ENCODE peak calls at places on chromosomes 4 and X, in six cellular contexts. One of them, this sample, is unnamed.

GRCh38 chr4:48340276-48340904 is 939 bp upstream of the SLAIN2 start:
- DNase-seq in upper lobe of left lung: no peak
- DNase-seq in gastrocnemius medialis: no peak
- DNase-seq in ovary: no peak
- DNase-seq in HepG2: no peak
- DNase-seq in A549: no peak
- DNase-seq in this sample: no peak

GRCh38 chrX:40175416-40176255 is 77.9 kb upstream of the BCOR start:
- DNase-seq in upper lobe of left lung: peak; percentile 75
- DNase-seq in gastrocnemius medialis: peak; percentile 50
- DNase-seq in ovary: peak; percentile 76
- DNase-seq in HepG2: peak; percentile 47
- DNase-seq in A549: peak; percentile 60
- DNase-seq in this sample: no peak

GRCh38 chrX:110180928-110181310 is 137.0 kb downstream of the AMMECR1 start:
- DNase-seq in upper lobe of left lung: no peak
- DNase-seq in gastrocnemius medialis: no peak
- DNase-seq in ovary: no peak
- DNase-seq in HepG2: no peak
- DNase-seq in A549: peak; percentile 57
- DNase-seq in this sample: no peak

GRCh38 chrX:76428243-76429130 is 977 bp downstream of the MAGEE1 start:
- DNase-seq in upper lobe of left lung: no peak
- DNase-seq in gastrocnemius medialis: peak; percentile 9
- DNase-seq in ovary: peak; percentile 21
- DNase-seq in HepG2: no peak
- DNase-seq in A549: no peak
- DNase-seq in this sample: no peak

GRCh38 chrX:134526399-134526798 is 66.4 kb downstream of the HPRT1 start:
- DNase-seq in upper lobe of left lung: no peak
- DNase-seq in gastrocnemius medialis: no peak
- DNase-seq in ovary: no peak
- DNase-seq in HepG2: no peak
- DNase-seq in A549: no peak
- DNase-seq in this sample: no peak

GRCh38 chrX:3262906-3263305 is 83.5 kb downstream of the MXRA5 start:
- DNase-seq in upper lobe of left lung: no peak
- DNase-seq in gastrocnemius medialis: no peak
- DNase-seq in ovary: no peak
- DNase-seq in HepG2: peak; percentile 6
- DNase-seq in A549: peak; percentile 32
- DNase-seq in this sample: no peak

GRCh38 chr4:52704133-52704532 is 45.0 kb upstream of the USP46 start:
- DNase-seq in upper lobe of left lung: no peak
- DNase-seq in gastrocnemius medialis: no peak
- DNase-seq in ovary: no peak
- DNase-seq in HepG2: no peak
- DNase-seq in A549: no peak
- DNase-seq in this sample: no peak

GRCh38 chr4:88830576-88830975 is 132.9 kb upstream of the NAP1L5 start:
- DNase-seq in upper lobe of left lung: no peak
- DNase-seq in gastrocnemius medialis: no peak
- DNase-seq in ovary: no peak
- DNase-seq in HepG2: no peak
- DNase-seq in A549: no peak
- DNase-seq in this sample: no peak

GRCh38 chrX:110318664-110318968 is 731 bp upstream of the AMMECR1 start:
- DNase-seq in upper lobe of left lung: peak; percentile 31
- DNase-seq in gastrocnemius medialis: no peak
- DNase-seq in ovary: no peak
- DNase-seq in HepG2: no peak
- DNase-seq in A549: peak; percentile 31
- DNase-seq in this sample: no peak

GRCh38 chrX:39907964-39908616 is 189.7 kb downstream of the BCOR start:
- DNase-seq in upper lobe of left lung: peak; percentile 82
- DNase-seq in gastrocnemius medialis: peak; percentile 72
- DNase-seq in ovary: peak; percentile 72
- DNase-seq in HepG2: peak; percentile 61
- DNase-seq in A549: peak; percentile 91
- DNase-seq in this sample: peak; percentile 49

GRCh38 chr4:173748353-173748752 is 218.3 kb upstream of the HAND2 start:
- DNase-seq in upper lobe of left lung: no peak
- DNase-seq in gastrocnemius medialis: no peak
- DNase-seq in ovary: no peak
- DNase-seq in HepG2: no peak
- DNase-seq in A549: no peak
- DNase-seq in this sample: no peak

GRCh38 chrX:20181563-20182329 is 40.1 kb upstream of the EIF1AX start:
- DNase-seq in upper lobe of left lung: no peak
- DNase-seq in gastrocnemius medialis: no peak
- DNase-seq in ovary: no peak
- DNase-seq in HepG2: no peak
- DNase-seq in A549: no peak
- DNase-seq in this sample: no peak

GRCh38 chr4:110183643-110184042 is 14.8 kb downstream of the ELOVL6 start:
- DNase-seq in upper lobe of left lung: no peak
- DNase-seq in gastrocnemius medialis: no peak
- DNase-seq in ovary: no peak
- DNase-seq in HepG2: no peak
- DNase-seq in A549: no peak
- DNase-seq in this sample: no peak

GRCh38 chrX:112113460-112113859 is 30.9 kb upstream of the TRPC5 start:
- DNase-seq in upper lobe of left lung: no peak
- DNase-seq in gastrocnemius medialis: no peak
- DNase-seq in ovary: no peak
- DNase-seq in HepG2: no peak
- DNase-seq in A549: no peak
- DNase-seq in this sample: no peak

GRCh38 chr4:3320361-3321023 is 27.7 kb downstream of the RGS12 start:
- DNase-seq in upper lobe of left lung: no peak
- DNase-seq in gastrocnemius medialis: peak; percentile 90
- DNase-seq in ovary: peak; percentile 26
- DNase-seq in HepG2: no peak
- DNase-seq in A549: no peak
- DNase-seq in this sample: no peak

GRCh38 chr4:144734522-144734921 is 88.6 kb downstream of the HHIP start:
- DNase-seq in upper lobe of left lung: no peak
- DNase-seq in gastrocnemius medialis: no peak
- DNase-seq in ovary: no peak
- DNase-seq in HepG2: no peak
- DNase-seq in A549: no peak
- DNase-seq in this sample: peak; percentile 2

GRCh38 chrX:130523460-130524394 is 121.9 kb downstream of the RBMX2 start:
- DNase-seq in upper lobe of left lung: no peak
- DNase-seq in gastrocnemius medialis: no peak
- DNase-seq in ovary: no peak
- DNase-seq in HepG2: no peak
- DNase-seq in A549: no peak
- DNase-seq in this sample: peak; percentile 12

GRCh38 chrX:129540725-129541184 is 696 bp downstream of the OCRL start:
- DNase-seq in upper lobe of left lung: peak; percentile 37
- DNase-seq in gastrocnemius medialis: peak; percentile 35
- DNase-seq in ovary: no peak
- DNase-seq in HepG2: peak; percentile 12
- DNase-seq in A549: peak; percentile 18
- DNase-seq in this sample: peak; percentile 15

GRCh38 chr4:113587640-113588275 is 173.8 kb downstream of the CAMK2D start:
- DNase-seq in upper lobe of left lung: no peak
- DNase-seq in gastrocnemius medialis: no peak
- DNase-seq in ovary: no peak
- DNase-seq in HepG2: no peak
- DNase-seq in A549: no peak
- DNase-seq in this sample: no peak

GRCh38 chr4:74527049-74527448 is 82.1 kb downstream of the AREG start:
- DNase-seq in upper lobe of left lung: no peak
- DNase-seq in gastrocnemius medialis: no peak
- DNase-seq in ovary: no peak
- DNase-seq in HepG2: no peak
- DNase-seq in A549: no peak
- DNase-seq in this sample: no peak

GRCh38 chr4:114694770-114695169 is 96.2 kb downstream of the UGT8 start:
- DNase-seq in upper lobe of left lung: no peak
- DNase-seq in gastrocnemius medialis: no peak
- DNase-seq in ovary: no peak
- DNase-seq in HepG2: peak; percentile 12
- DNase-seq in A549: peak; percentile 25
- DNase-seq in this sample: no peak

GRCh38 chr4:10160280-10160856 is 43.8 kb upstream of the WDR1 start:
- DNase-seq in upper lobe of left lung: no peak
- DNase-seq in gastrocnemius medialis: no peak
- DNase-seq in ovary: no peak
- DNase-seq in HepG2: peak; percentile 18
- DNase-seq in A549: peak; percentile 13
- DNase-seq in this sample: no peak

GRCh38 chrX:103716967-103717366 is 6.3 kb downstream of the TMEM31 start:
- DNase-seq in upper lobe of left lung: no peak
- DNase-seq in gastrocnemius medialis: no peak
- DNase-seq in ovary: no peak
- DNase-seq in HepG2: no peak
- DNase-seq in A549: peak; percentile 10
- DNase-seq in this sample: peak; percentile 33

GRCh38 chr4:173403051-173403450 is 4.1 kb upstream of the SCRG1 start:
- DNase-seq in upper lobe of left lung: no peak
- DNase-seq in gastrocnemius medialis: no peak
- DNase-seq in ovary: no peak
- DNase-seq in HepG2: no peak
- DNase-seq in A549: peak; percentile 13
- DNase-seq in this sample: peak; percentile 14

DNA sequence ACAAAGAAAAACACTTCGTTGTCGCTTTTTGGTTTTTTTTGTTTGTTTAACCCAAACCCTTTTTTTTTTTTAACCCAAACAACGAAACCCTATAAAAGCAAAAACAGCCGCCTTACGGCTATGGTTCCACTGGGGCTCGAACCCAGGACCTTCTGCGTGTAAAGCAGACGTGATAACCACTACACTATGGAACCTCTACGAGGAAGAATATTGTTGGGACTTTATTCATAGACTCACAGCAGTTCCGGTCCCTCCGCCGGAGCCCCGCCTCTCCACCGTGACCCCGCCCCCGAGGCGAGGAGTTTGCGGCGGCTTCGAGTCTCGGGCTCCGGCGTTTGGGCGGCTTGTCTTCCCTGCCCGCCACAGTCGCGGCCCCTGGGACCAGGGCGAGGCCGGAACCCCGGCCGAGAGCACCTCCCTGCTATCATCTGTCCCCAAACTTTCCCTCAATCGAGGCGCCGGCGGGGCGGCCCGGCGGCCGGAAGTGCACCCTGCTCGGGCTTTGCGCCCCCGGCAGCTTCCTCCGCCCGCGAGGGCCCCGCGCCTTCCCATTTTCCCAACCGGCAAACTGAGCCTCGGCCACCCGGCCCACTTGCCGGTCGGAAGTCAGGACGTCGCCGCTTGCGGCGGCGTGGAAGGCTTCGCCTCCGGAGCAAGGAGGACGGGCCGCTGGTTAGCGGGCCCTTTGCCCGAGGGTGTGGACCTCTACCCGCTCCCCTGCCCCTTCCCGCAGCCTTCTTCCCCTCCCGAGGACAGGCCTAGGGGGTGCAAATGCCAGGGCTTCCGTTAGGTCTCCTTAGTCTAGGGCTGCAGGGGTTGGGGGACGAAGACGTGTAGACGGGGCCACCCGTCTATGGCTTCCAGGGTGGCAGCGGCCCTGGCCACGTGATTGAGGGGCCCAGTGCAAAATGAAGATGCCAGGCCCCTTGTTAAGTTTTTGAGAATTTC is 3.2 kb upstream of the RS1 start:
- DNase-seq in upper lobe of left lung: peak; percentile 65
- DNase-seq in gastrocnemius medialis: peak; percentile 58
- DNase-seq in ovary: peak; percentile 82
- DNase-seq in HepG2: peak; percentile 58
- DNase-seq in A549: peak; percentile 77
- DNase-seq in this sample: peak; percentile 38
- TF ChIP-seq POLR2A in upper lobe of left lung: no peak
- TF ChIP-seq POLR2A in gastrocnemius medialis: peak; percentile 24
- TF ChIP-seq POLR2A in ovary: peak; percentile 53
- TF ChIP-seq POLR2A in HepG2: no peak
- TF ChIP-seq POLR2A in A549: peak; percentile 23
- TF ChIP-seq POLR2A in this sample: peak; percentile 35

GRCh38 chrX:74784629-74785028 is 140.6 kb downstream of the NEXMIF start:
- DNase-seq in upper lobe of left lung: no peak
- DNase-seq in gastrocnemius medialis: no peak
- DNase-seq in ovary: no peak
- DNase-seq in HepG2: no peak
- DNase-seq in A549: no peak
- DNase-seq in this sample: no peak

GRCh38 chrX:74788545-74789086 is 136.6 kb downstream of the NEXMIF start:
- DNase-seq in upper lobe of left lung: no peak
- DNase-seq in gastrocnemius medialis: no peak
- DNase-seq in ovary: no peak
- DNase-seq in HepG2: no peak
- DNase-seq in A549: peak; percentile 2
- DNase-seq in this sample: no peak
- TF ChIP-seq POLR2A in upper lobe of left lung: no peak
- TF ChIP-seq POLR2A in gastrocnemius medialis: no peak
- TF ChIP-seq POLR2A in ovary: no peak
- TF ChIP-seq POLR2A in HepG2: no peak
- TF ChIP-seq POLR2A in A549: no peak
- TF ChIP-seq POLR2A in this sample: no peak

GRCh38 chrX:56728321-56728720 is 722 bp upstream of the NBDY start:
- DNase-seq in upper lobe of left lung: no peak
- DNase-seq in gastrocnemius medialis: no peak
- DNase-seq in ovary: no peak
- DNase-seq in HepG2: no peak
- DNase-seq in A549: peak; percentile 22
- DNase-seq in this sample: no peak

GRCh38 chrX:56728752-56729151 is 291 bp upstream of the NBDY start:
- DNase-seq in upper lobe of left lung: no peak
- DNase-seq in gastrocnemius medialis: no peak
- DNase-seq in ovary: no peak
- DNase-seq in HepG2: no peak
- DNase-seq in A549: peak; percentile 55
- DNase-seq in this sample: no peak

GRCh38 chrX:56727531-56727930 is 1.5 kb upstream of the NBDY start:
- DNase-seq in upper lobe of left lung: no peak
- DNase-seq in gastrocnemius medialis: no peak
- DNase-seq in ovary: no peak
- DNase-seq in HepG2: no peak
- DNase-seq in A549: no peak
- DNase-seq in this sample: no peak

GRCh38 chrX:56726609-56727008 is 2.4 kb upstream of the NBDY start:
- DNase-seq in upper lobe of left lung: no peak
- DNase-seq in gastrocnemius medialis: no peak
- DNase-seq in ovary: no peak
- DNase-seq in HepG2: peak; percentile 41
- DNase-seq in A549: peak; percentile 67
- DNase-seq in this sample: no peak

GRCh38 chrX:56729152-56729557 is at the start of gene NBDY:
- DNase-seq in upper lobe of left lung: peak; percentile 38
- DNase-seq in gastrocnemius medialis: no peak
- DNase-seq in ovary: peak; percentile 40
- DNase-seq in HepG2: no peak
- DNase-seq in A549: peak; percentile 75
- DNase-seq in this sample: no peak
- TF ChIP-seq POLR2A in upper lobe of left lung: no peak
- TF ChIP-seq POLR2A in gastrocnemius medialis: peak; percentile 45
- TF ChIP-seq POLR2A in ovary: no peak
- TF ChIP-seq POLR2A in HepG2: no peak
- TF ChIP-seq POLR2A in A549: peak; percentile 62
- TF ChIP-seq POLR2A in this sample: peak; percentile 47

GRCh38 chr4:5708171-5708828 is at the start of gene EVC2:
- DNase-seq in upper lobe of left lung: peak; percentile 65
- DNase-seq in gastrocnemius medialis: peak; percentile 36
- DNase-seq in ovary: peak; percentile 87
- DNase-seq in HepG2: no peak
- DNase-seq in A549: peak; percentile 27
- DNase-seq in this sample: no peak
- TF ChIP-seq POLR2A in upper lobe of left lung: no peak
- TF ChIP-seq POLR2A in gastrocnemius medialis: peak; percentile 12
- TF ChIP-seq POLR2A in ovary: peak; percentile 32
- TF ChIP-seq POLR2A in HepG2: no peak
- TF ChIP-seq POLR2A in A549: peak; percentile 54
- TF ChIP-seq POLR2A in this sample: no peak